ENCODE peak calls at places on chromosomes 6 and 20, in nine cellular contexts. N, P, C, T, O, G, A, J and Z are unnamed samples.

GRCh38 chr6:129754750-129755149 is 44.8 kb upstream of the ARHGAP18 start:
- DNase-seq in N (no peak), P (no peak), C (no peak), T (no peak), O (no peak), G (no peak), A (no peak), J (no peak), Z (no peak)

GRCh38 chr20:12815369-12815768 is 193.4 kb upstream of the SPTLC3 start:
- DNase-seq in N (no peak), P (no peak), C (no peak), T (no peak), O (no peak), G (no peak), A (no peak), J (no peak), Z (no peak)

GRCh38 chr6:142316791-142317368 is 15.1 kb downstream of the ADGRG6 start:
- DNase-seq in N (no peak), P (no peak), C (no peak), T (no peak), O (no peak), G (no peak), A (no peak), J (no peak), Z (no peak)

GRCh38 chr6:83707829-83708545 is 914 bp downstream of the SNAP91 start:
- DNase-seq in N (no peak), P (no peak), C (no peak), T (no peak), O (no peak), G (peak), A (no peak), J (no peak), Z (no peak)

GRCh38 chr6:35368038-35368887 is 25.9 kb downstream of the PPARD start:
- DNase-seq in N (no peak), P (no peak), C (peak), T (no peak), O (no peak), G (peak), A (peak), J (peak), Z (no peak)

GRCh38 chr20:23224806-23225205 is 125.8 kb upstream of the NXT1 start:
- DNase-seq in N (no peak), P (no peak), C (no peak), T (no peak), O (no peak), G (no peak), A (no peak), J (no peak), Z (no peak)

GRCh38 chr6:132391391-132392291 is 9.6 kb downstream of the MOXD1 start:
- DNase-seq in N (no peak), P (no peak), C (no peak), T (peak), O (no peak), G (no peak), A (peak), J (peak), Z (no peak)

GRCh38 chr20:49712918-49713778 is 530 bp downstream of the B4GALT5 start:
- DNase-seq in N (peak), P (no peak), C (peak), T (peak), O (no peak), G (peak), A (no peak), J (no peak), Z (peak)

GRCh38 chr20:62356948-62357667 is 10.0 kb downstream of the LAMA5 start:
- DNase-seq in N (no peak), P (no peak), C (peak), T (peak), O (no peak), G (no peak), A (peak), J (peak), Z (peak)

GRCh38 chr6:32854376-32855178 is 585 bp downstream of the PSMB9 start:
- DNase-seq in N (peak), P (no peak), C (peak), T (peak), O (peak), G (no peak), A (peak), J (peak), Z (no peak)

GRCh38 chr6:128803911-128804310 is 79.0 kb upstream of the LAMA2 start:
- DNase-seq in N (no peak), P (no peak), C (no peak), T (no peak), O (no peak), G (no peak), A (peak), J (peak), Z (no peak)

GRCh38 chr6:24576452-24576851 is 69.5 kb downstream of the KIAA0319 start:
- DNase-seq in N (no peak), P (no peak), C (no peak), T (no peak), O (no peak), G (no peak), A (no peak), J (no peak), Z (no peak)

GRCh38 chr6:76120302-76120701 is 47.8 kb upstream of the IMPG1 start:
- DNase-seq in N (no peak), P (no peak), C (no peak), T (no peak), O (no peak), G (peak), A (no peak), J (no peak), Z (no peak)